ENCODE peak calls at places on chromosomes 3 and 15, in four cellular contexts. B, I, H and Y are unnamed samples. For H3K4me1, the result is how much of the 10 kb centered on the place peaks cover.

GRCh38 chr15:91469627-91470567 is 369.8 kb downstream of the SV2B start:
- DNase-seq in B (peak), I (no peak), H (no peak), Y (no peak)

GRCh38 chr15:67097893-67098740 is 32.7 kb downstream of the SMAD3 start:
- DNase-seq in B (no peak), I (no peak), H (no peak), Y (no peak)

GRCh38 chr3:69738859-69739203 is 433 bp upstream of the MITF start:
- DNase-seq in B (no peak), I (no peak), H (no peak), Y (no peak)

GRCh38 chr3:194671511-194671899 is 486 bp downstream of the LSG1 start:
- DNase-seq in B (no peak), I (no peak), H (no peak), Y (no peak)

GRCh38 chr3:41808618-41809017 is 153.3 kb downstream of the ULK4 start:
- DNase-seq in B (no peak), I (no peak), H (no peak), Y (no peak)

GRCh38 chr15:39106913-39107312 is 474.0 kb upstream of the THBS1 start:
- DNase-seq in B (no peak), I (no peak), H (no peak), Y (no peak)

GRCh38 chr3:107942244-107942643 is 148.6 kb downstream of the CD47 start:
- DNase-seq in B (no peak), I (no peak), H (no peak), Y (no peak)

GRCh38 chr15:29045717-29046116 is 159.9 kb downstream of the APBA2 start:
- DNase-seq in B (no peak), I (no peak), H (no peak), Y (no peak)

GRCh38 chr3:162348912-162349311 is 852.3 kb downstream of the OTOL1 start:
- DNase-seq in B (no peak), I (no peak), H (no peak), Y (no peak)

GRCh38 chr15:96322401-96323249 is 7.9 kb upstream of the NR2F2 start:
- DNase-seq in B (peak), I (peak), H (no peak), Y (peak)

GRCh38 chr15:88725305-88726220 is 77.7 kb upstream of the ACAN start:
- DNase-seq in B (no peak), I (no peak), H (no peak), Y (no peak)

GRCh38 chr3:130480736-130481135 is 36.2 kb upstream of the COL6A6 start:
- DNase-seq in B (no peak), I (peak), H (no peak), Y (peak)

GRCh38 chr3:14842277-14842676 is 23.5 kb downstream of the FGD5 start:
- DNase-seq in B (no peak), I (no peak), H (no peak), Y (no peak)

GRCh38 chr15:100525894-100526512 is 2.7 kb downstream of the CERS3 start:
- DNase-seq in B (no peak), I (peak), H (peak), Y (peak)

GRCh38 chr3:43838877-43839276 is 148.1 kb downstream of the ABHD5 start:
- DNase-seq in B (no peak), I (no peak), H (no peak), Y (no peak)

GRCh38 chr15:48856947-48857346 is 21.0 kb upstream of the EID1 start:
- DNase-seq in B (no peak), I (no peak), H (no peak), Y (no peak)

GRCh38 chr3:117217837-117218236 is 508.3 kb downstream of the TUSC7 start:
- DNase-seq in B (no peak), I (no peak), H (no peak), Y (no peak)

GRCh38 chr3:171854649-171855305 is 11.6 kb downstream of the TMEM212 start:
- DNase-seq in B (no peak), I (no peak), H (no peak), Y (no peak)

GRCh38 chr3:13063225-13063624 is 10.0 kb downstream of the IQSEC1 start:
- DNase-seq in B (no peak), I (no peak), H (no peak), Y (no peak)

GRCh38 chr15:45276851-45277250 is 24.8 kb downstream of the SLC28A2 start:
- DNase-seq in B (no peak), I (no peak), H (no peak), Y (no peak)

GRCh38 chr3:13261908-13262307 is 158.2 kb downstream of the NUP210 start:
- DNase-seq in B (no peak), I (no peak), H (no peak), Y (no peak)

GRCh38 chr15:50219820-50220219 is 37.8 kb downstream of the SLC27A2 start:
- DNase-seq in B (no peak), I (no peak), H (no peak), Y (no peak)

GRCh38 chr3:9745521-9745920 is 4.2 kb upstream of the OGG1 start:
- DNase-seq in B (no peak), I (no peak), H (no peak), Y (no peak)

GRCh38 chr3:23712656-23713559 is 92.8 kb upstream of the UBE2E1 start:
- DNase-seq in B (no peak), I (peak), H (no peak), Y (peak)

GRCh38 chr15:41993447-41994170 is 21.3 kb upstream of the EHD4 start:
- DNase-seq in B (no peak), I (peak), H (no peak), Y (no peak)

GRCh38 chr3:185685231-185686035 is 99.3 kb downstream of the SENP2 start:
- DNase-seq in B (no peak), I (no peak), H (no peak), Y (no peak)

GRCh38 chr15:64430000-64430735 is 30.2 kb upstream of the ZNF609 start:
- DNase-seq in B (no peak), I (peak), H (no peak), Y (peak)

GRCh38 chr3:8996681-8997121 is 33.4 kb upstream of the RAD18 start:
- DNase-seq in B (no peak), I (peak), H (no peak), Y (peak)

GRCh38 chr15:72781621-72782020 is 1.9 kb downstream of the ADPGK start:
- DNase-seq in B (no peak), I (no peak), H (no peak), Y (no peak)

GRCh38 chr3:123244128-123244527 is 42.4 kb downstream of the SEC22A start:
- DNase-seq in B (no peak), I (no peak), H (no peak), Y (no peak)

GRCh38 chr15:90396321-90396720 is 8.3 kb downstream of the IQGAP1 start:
- DNase-seq in B (no peak), I (no peak), H (no peak), Y (no peak)
- H3K4me1 ChIP-seq in B (half or more), I (under half), H (half or more), Y (under half)

GRCh38 chr3:143329567-143330164 is 210.1 kb downstream of the CHST2 start:
- DNase-seq in B (no peak), I (peak), H (no peak), Y (no peak)

GRCh38 chr3:143328459-143328858 is 208.9 kb downstream of the CHST2 start:
- DNase-seq in B (no peak), I (no peak), H (no peak), Y (no peak)

GRCh38 chr3:143330316-143330868 is 210.8 kb downstream of the CHST2 start:
- DNase-seq in B (no peak), I (no peak), H (no peak), Y (no peak)

GRCh38 chr3:143327388-143327787 is 207.8 kb downstream of the CHST2 start:
- DNase-seq in B (no peak), I (no peak), H (no peak), Y (no peak)

DNA sequence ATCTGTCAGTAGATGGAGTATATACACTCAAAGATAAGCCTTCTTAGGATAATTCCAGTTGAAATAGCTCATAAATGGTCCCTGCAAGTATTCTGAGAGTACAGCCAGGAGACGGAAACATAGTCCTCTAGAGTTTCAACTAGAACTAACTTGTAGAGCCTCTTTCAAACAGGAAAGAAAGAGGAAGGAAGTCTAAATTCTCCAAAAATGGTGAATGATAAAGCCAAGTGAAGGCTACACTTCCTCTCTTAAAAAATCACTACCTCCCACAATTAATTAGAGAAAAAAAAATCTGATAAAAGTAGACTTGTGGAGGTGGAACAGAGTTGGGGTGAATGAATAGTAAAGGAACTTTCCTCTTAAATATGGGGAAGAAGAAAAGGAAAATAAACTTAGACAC is 207.4 kb downstream of the CHST2 start:
- DNase-seq in B (no peak), I (no peak), H (no peak), Y (no peak)
- H3K27ac ChIP-seq in B (no peak), I (no peak), H (no peak), Y (no peak)

DNA sequence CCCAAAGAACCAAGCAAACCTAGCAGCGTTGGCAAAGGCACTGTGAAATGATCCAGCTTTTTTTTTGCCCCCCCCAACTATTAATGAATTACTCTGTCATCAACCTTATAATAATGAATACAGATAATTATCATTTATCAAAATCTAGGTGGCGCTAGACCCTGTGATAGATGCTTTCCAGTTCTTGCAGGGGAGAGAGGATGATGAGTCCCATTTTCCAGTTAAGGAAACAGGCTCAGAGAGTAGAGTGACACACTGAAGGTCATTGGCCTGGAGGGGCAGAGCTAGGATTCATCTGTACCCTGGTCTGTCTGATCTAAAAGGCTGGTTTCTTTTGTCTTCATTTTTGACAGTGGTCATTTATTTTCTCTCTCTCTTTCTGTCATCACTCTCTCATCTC is 5.0 kb downstream of the ACOX2 start:
- DNase-seq in B (no peak), I (no peak), H (no peak), Y (no peak)
- TF ChIP-seq CTCF in B (no peak), I (peak), H (no peak), Y (no peak)

GRCh38 chr15:80582816-80583423 is 112.2 kb upstream of the ABHD17C start:
- DNase-seq in B (no peak), I (no peak), H (no peak), Y (no peak)
- H3K4me1 ChIP-seq in B (under half), I (under half), H (under half), Y (under half)

GRCh38 chr3:30690199-30690598 is 83.8 kb downstream of the TGFBR2 start:
- DNase-seq in B (no peak), I (no peak), H (no peak), Y (no peak)
- H3K27ac ChIP-seq in B (no peak), I (no peak), H (peak), Y (peak)

DNA sequence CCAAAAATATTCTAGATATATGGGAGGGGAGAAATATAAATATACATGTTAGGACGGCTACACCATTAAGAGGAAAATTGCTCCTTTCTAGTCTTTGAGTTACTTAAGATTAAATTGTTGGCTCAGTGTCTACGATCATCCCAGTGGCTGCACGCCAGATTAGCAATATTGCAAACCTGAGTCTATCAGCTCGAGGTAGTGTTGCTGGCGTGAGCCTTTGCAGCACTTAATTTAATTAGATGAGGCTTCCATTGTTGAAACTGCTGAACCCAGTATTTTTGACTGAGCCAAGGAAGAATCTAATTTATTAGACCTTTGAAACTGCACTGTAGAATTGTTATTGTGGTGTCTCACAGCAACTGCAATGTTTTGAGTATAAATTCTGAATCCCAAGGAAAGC is 782.4 kb upstream of the ROBO1 start:
- DNase-seq in B (no peak), I (no peak), H (no peak), Y (no peak)
- TF ChIP-seq CTCF in B (no peak), I (no peak), H (no peak), Y (no peak)

DNA sequence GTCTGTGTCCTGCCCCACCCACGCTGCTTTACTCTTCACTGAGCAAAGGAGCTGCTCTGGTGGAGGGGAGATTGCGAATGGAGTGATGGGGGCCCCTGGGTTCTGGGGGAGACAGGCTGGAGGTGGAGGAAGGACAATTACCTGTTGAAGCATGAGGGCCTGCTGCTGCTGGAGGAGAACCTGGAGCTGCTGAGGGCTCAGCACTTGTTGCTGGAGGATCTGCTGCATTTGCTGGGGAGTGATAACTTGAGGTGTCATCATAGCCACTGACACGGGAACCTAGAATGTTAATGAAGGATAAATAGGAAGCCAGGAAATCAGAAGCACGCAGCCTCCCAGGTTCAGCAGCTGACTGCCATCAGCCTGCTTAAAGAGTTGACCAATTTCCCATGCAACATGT is 530.0 kb downstream of the FOXP1 start:
- DNase-seq in B (no peak), I (no peak), H (no peak), Y (no peak)
- H3K4me1 ChIP-seq in B (half or more), I (half or more), H (under half), Y (under half)

DNA sequence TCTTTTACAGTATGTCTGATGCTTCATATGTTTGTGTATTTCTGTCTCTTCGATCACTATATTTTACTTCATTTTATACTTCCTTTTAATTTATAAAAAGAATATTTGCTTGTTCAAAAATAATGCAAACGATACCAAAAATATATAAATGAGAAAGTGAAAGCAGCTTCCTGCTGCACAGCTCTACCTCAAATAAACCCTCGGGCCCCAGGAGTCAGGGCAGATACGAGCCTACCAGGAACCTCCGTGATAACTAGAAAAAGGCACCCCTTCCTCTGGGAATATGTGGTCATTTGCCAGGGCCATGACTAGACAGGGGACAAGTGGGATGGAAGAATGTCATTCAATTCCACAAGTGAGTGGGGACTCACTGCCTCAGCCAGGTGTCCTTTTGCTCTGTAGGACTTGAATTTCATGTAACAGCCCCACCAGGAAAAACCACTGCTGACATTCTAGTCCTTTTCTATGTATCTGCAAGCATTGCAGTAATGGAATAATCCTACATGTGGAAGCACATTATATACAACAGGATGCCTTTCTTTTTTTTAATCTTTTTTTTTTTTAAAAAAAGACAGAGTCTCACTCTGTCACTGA is 133.3 kb downstream of the SUCLG2 start:
- DNase-seq in B (no peak), I (no peak), H (no peak), Y (no peak)
- H3K27ac ChIP-seq in B (no peak), I (no peak), H (no peak), Y (no peak)

GRCh38 chr3:30964612-30965011 is 70.2 kb upstream of the GADL1 start:
- DNase-seq in B (no peak), I (no peak), H (no peak), Y (no peak)

GRCh38 chr3:30966896-30967295 is 72.4 kb upstream of the GADL1 start:
- DNase-seq in B (no peak), I (no peak), H (no peak), Y (no peak)

GRCh38 chr3:30972449-30972848 is 78.0 kb upstream of the GADL1 start:
- DNase-seq in B (no peak), I (no peak), H (no peak), Y (no peak)

GRCh38 chr3:30970183-30970582 is 75.7 kb upstream of the GADL1 start:
- DNase-seq in B (no peak), I (no peak), H (no peak), Y (no peak)
- TF ChIP-seq CTCF in B (peak), I (peak), H (no peak), Y (no peak)